ENCODE peak calls at places on chromosomes 2 and 18, in four cellular contexts. Z is hepatocyte, F is K562, B is fibroblast of lung. S is an unnamed sample.

GRCh38 chr2:153487482-153487881 is 8.9 kb upstream of the RPRM start:
- DNase-seq in Z (no peak), F (no peak), B (no peak), S (no peak)

GRCh38 chr2:74105413-74105812 is 42.3 kb downstream of the BOLA3 start:
- DNase-seq in F (no peak), Z (no peak), B (no peak), S (no peak)

GRCh38 chr2:186716899-186717811 is 23.3 kb downstream of the FAM171B start:
- DNase-seq in B (no peak), F (no peak), Z (no peak), S (no peak)

GRCh38 chr2:224433442-224433841 is 31.5 kb upstream of the FAM124B start:
- DNase-seq in Z (no peak), B (no peak), F (no peak), S (no peak)

GRCh38 chr18:5874336-5874735 is 21.0 kb downstream of the TMEM200C start:
- DNase-seq in B (no peak), Z (no peak), F (no peak), S (no peak)

GRCh38 chr2:101823347-101823791 is 125.9 kb downstream of the MAP4K4 start:
- DNase-seq in B (peak), F (peak), Z (peak), S (no peak)

GRCh38 chr2:120934221-120934639 is 198.6 kb downstream of the GLI2 start:
- DNase-seq in B (no peak), Z (no peak), F (no peak), S (no peak)

GRCh38 chr2:86213056-86213455 is 13.8 kb downstream of the MRPL35 start:
- DNase-seq in B (no peak), Z (no peak), F (no peak), S (no peak)

GRCh38 chr2:173354073-173354600 is 535 bp upstream of the CDCA7 start:
- DNase-seq in B (no peak), Z (no peak), F (peak), S (peak)

GRCh38 chr2:36562245-36562644 is 35.7 kb downstream of the FEZ2 start:
- DNase-seq in Z (no peak), B (peak), F (no peak), S (no peak)

GRCh38 chr2:20560891-20561702 is 89.8 kb downstream of the HS1BP3 start:
- DNase-seq in F (no peak), B (no peak), Z (no peak), S (no peak)

GRCh38 chr2:74675090-74675489 is 21.0 kb downstream of the SEMA4F start:
- DNase-seq in F (peak), Z (no peak), B (no peak), S (no peak)

GRCh38 chr18:79598885-79599175 is 80.8 kb upstream of the CTDP1 start:
- DNase-seq in F (no peak), Z (no peak), B (no peak), S (no peak)

GRCh38 chr2:202090530-202090929 is 17.5 kb downstream of the KIAA2012 start:
- DNase-seq in Z (no peak), F (no peak), B (no peak), S (no peak)

GRCh38 chr2:237818066-237818473 is 19.5 kb downstream of the RBM44 start:
- DNase-seq in B (peak), Z (peak), F (no peak), S (peak)

GRCh38 chr2:43958397-43959275 is 37.2 kb downstream of the LRPPRC start:
- DNase-seq in B (peak), F (no peak), Z (no peak), S (no peak)

GRCh38 chr18:50051288-50051687 is 143.7 kb downstream of the MYO5B start:
- DNase-seq in F (peak), B (no peak), Z (peak), S (no peak)

GRCh38 chr2:108243566-108243965 is 3.8 kb downstream of the SULT1C3 start:
- DNase-seq in F (no peak), B (no peak), Z (no peak), S (no peak)

DNA sequence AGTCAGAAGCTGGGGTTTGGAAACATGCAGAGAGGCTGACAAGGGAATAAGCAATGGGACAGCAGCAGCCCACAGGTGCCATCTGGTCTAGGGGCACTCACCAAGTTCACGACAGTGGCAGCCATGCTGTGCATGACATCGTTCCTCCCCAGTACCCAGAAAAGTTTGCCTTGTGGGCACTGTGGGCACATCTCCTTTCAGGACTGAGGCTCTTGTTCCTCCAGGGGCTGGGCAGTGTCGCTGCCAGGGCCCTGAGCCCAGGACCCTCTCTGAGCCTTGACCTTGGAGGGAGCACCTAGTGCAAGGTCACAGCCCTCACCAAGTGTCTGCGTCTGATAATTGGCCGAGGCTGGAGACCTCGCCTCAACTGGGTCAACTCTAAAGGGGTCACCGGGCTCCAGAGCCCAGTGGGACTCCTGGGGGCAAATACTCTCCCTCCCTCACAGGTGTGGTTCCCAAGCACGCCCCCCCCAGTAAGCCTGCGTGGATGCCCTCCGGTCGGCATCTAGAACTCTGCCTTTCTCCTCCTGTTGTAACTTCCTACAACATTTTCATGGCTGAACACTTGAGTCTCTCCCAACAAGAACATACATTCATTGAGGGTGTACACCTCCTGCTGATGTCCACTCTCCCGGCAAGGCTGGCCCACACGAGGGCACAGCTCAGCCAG is 37.8 kb downstream of the FAM178B start:
- DNase-seq in B (no peak), F (no peak), Z (no peak), S (no peak)
- H3K27ac ChIP-seq in B (no peak), F (no peak), Z (no peak), S (no peak)

DNA sequence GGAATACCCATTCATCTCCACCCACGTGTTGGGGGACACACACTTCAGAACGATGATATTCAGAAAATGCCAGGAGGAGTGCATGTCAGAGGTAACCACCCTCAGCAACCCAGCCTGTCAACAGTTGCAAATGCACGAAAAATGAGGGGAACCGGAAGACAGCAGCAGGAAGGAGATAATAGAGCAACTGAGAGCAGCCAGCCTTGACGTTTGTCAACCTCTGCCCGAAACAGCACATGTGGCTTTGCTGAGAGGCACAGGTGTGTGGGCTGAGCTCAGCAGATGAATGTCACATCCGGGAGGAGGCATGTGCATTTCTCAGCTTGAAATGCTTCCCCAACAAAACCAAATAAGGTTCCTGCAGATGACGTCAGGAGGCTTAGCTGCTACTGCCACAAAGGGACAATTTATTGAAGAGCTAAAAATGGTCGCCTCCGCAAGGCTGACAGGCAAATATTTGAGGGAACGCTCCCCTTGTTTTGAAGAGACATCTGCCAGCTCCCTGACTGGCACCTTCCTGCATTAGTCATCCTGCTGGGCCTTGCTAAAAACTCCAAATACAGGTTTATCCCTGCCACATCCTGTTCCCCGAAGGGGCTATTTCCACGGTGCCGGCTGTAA is 419.0 kb downstream of the NBAS start:
- DNase-seq in F (no peak), B (peak), Z (no peak), S (no peak)
- H3K4me3 ChIP-seq in F (no peak), B (no peak), Z (no peak), S (no peak)

DNA sequence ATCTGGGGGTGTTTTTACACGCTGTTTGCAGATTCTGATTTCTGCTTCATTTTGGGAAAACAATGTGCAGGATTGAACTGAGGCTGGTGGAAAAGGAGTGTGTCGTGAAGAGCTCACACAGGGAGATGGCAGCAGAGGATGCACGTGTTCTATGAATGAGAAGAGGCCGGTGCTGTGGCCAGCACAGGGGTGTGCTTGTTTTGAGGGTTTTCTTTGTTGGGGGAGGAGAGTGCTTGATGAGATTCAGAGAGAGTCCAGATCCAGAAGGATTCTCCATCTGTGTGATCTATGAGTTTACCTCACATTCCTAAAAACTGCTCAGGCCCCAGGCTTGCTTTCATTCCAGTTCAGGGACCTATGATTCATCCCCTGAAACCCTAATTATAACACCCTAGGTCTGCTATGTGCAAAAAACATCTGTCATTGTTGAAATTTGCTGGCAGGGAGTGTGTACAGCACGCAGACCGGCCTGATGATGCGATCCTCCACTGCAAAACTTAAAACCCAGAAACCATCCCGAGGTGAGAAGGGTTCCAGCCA is 12.1 kb downstream of the TGFA start:
- DNase-seq in F (no peak), B (peak), Z (no peak), S (no peak)
- TF ChIP-seq EZH2 in F (no peak), B (no peak), Z (no peak), S (no peak)

GRCh38 chr2:9824956-9825720 is 18.1 kb upstream of the TAF1B start:
- DNase-seq in B (peak), Z (no peak), F (no peak), S (no peak)
- H3K27ac ChIP-seq in B (no peak), Z (no peak), F (no peak), S (no peak)

GRCh38 chr2:98102878-98103277 is 15.9 kb downstream of the VWA3B start:
- DNase-seq in F (no peak), Z (no peak), B (no peak), S (no peak)
- H3K4me3 ChIP-seq in F (no peak), Z (no peak), B (no peak), S (no peak)

S was measured in SK-N-MC.